ENCODE peak calls at places on chromosomes 4 and X, in eight cellular contexts. E is NCI-H1436; X is activated T-cell treated with anti-CD3 and anti-CD28 coated beads, Interleukin-2, amount 50 U/mL, for 1 hour; C is activated CD4-positive, alpha-beta T cell treated with anti-CD3 and anti-CD28 coated beads for 4 hours; N is substantia nigra; L is bronchial epithelial cell; Y is A549; P is C1 segment of cervical spinal cord. S is an unnamed sample.

GRCh38 chrX:135295238-135295943 is 13.9 kb upstream of the ETDC start:
- DNase-seq in E (peak; percentile 75), X (peak; percentile 65), C (peak; percentile 54), N (peak; percentile 1), L (peak; percentile 40), Y (no peak), P (peak; percentile 15), S (peak; percentile 40)

GRCh38 chr4:24892278-24892677 is 20.6 kb downstream of the CCDC149 start:
- DNase-seq in E (no peak), X (no peak), C (no peak), N (no peak), L (no peak), Y (no peak), P (no peak), S (no peak)

GRCh38 chr4:15755321-15755750 is 22.8 kb upstream of the CD38 start:
- DNase-seq in E (no peak), X (peak; percentile 42), C (peak; percentile 42), N (no peak), L (peak; percentile 72), Y (no peak), P (no peak), S (no peak)

GRCh38 chrX:130680164-130681035 is 222.6 kb downstream of the ENOX2 start:
- DNase-seq in E (no peak), X (no peak), C (no peak), N (no peak), L (no peak), Y (no peak), P (no peak), S (no peak)

GRCh38 chrX:10296581-10296980 is 139.8 kb downstream of the CLCN4 start:
- DNase-seq in E (no peak), X (no peak), C (no peak), N (no peak), L (no peak), Y (no peak), P (no peak), S (no peak)

GRCh38 chr4:168076989-168077725 is 15.2 kb upstream of the ANXA10 start:
- DNase-seq in E (peak; percentile 56), X (no peak), C (peak; percentile 14), N (no peak), L (peak; percentile 76), Y (peak; percentile 4), P (peak; percentile 1), S (peak; percentile 81)

GRCh38 chr4:116020141-116020722 is 906.8 kb upstream of the NDST4 start:
- DNase-seq in E (no peak), X (no peak), C (no peak), N (no peak), L (no peak), Y (no peak), P (no peak), S (no peak)

GRCh38 chr4:34850983-34851382 is 1393.3 kb downstream of the ARAP2 start:
- DNase-seq in E (no peak), X (no peak), C (no peak), N (no peak), L (no peak), Y (no peak), P (no peak), S (no peak)

GRCh38 chr4:76001760-76002159 is 5.5 kb downstream of the CXCL9 start:
- DNase-seq in E (no peak), X (no peak), C (no peak), N (no peak), L (no peak), Y (no peak), P (no peak), S (no peak)

GRCh38 chr4:110540606-110541440 is 64.9 kb downstream of the ENPEP start:
- DNase-seq in E (no peak), X (no peak), C (no peak), N (no peak), L (peak; percentile 99), Y (no peak), P (no peak), S (no peak)

GRCh38 chrX:80648023-80648422 is 161.7 kb downstream of the BRWD3 start:
- DNase-seq in E (no peak), X (no peak), C (no peak), N (no peak), L (peak; percentile 18), Y (peak; percentile 3), P (no peak), S (no peak)

GRCh38 chr4:128068927-128069326 is 7.8 kb downstream of the LARP1B start:
- DNase-seq in E (no peak), X (no peak), C (no peak), N (no peak), L (peak; percentile 30), Y (peak; percentile 13), P (no peak), S (no peak)

GRCh38 chrX:49237060-49237459 is 1.8 kb downstream of the CCDC22 start:
- DNase-seq in E (no peak), X (no peak), C (no peak), N (no peak), L (no peak), Y (no peak), P (no peak), S (no peak)

GRCh38 chr4:100981447-100982204 is 365.7 kb downstream of the PPP3CA start:
- DNase-seq in E (no peak), X (no peak), C (no peak), N (no peak), L (peak; percentile 22), Y (no peak), P (no peak), S (no peak)